ENCODE peak calls at places on chromosomes 2 and 18, in nine cellular contexts. L is endodermal cell; M is mammary epithelial cell; J is right cardiac atrium; R is GM23248; Y is fibroblast of lung; A is brain microvascular endothelial cell; T is CD8-positive, alpha-beta memory T cell; E is body of pancreas. X is an unnamed sample.

GRCh38 chr2:74459377-74460118 is 1.3 kb downstream of the WBP1 start:
- DNase-seq in Y (no peak), A (no peak), T (no peak), L (no peak), M (no peak), E (no peak), R (no peak), J (no peak), X (no peak)

GRCh38 chr2:240452471-240453256 is 17.2 kb downstream of the GPC1 start:
- DNase-seq in M (peak; percentile 39), J (peak; percentile 91), T (no peak), R (peak; percentile 61), A (no peak), Y (peak; percentile 55), L (peak; percentile 89), E (peak; percentile 84), X (no peak)

GRCh38 chr2:242064364-242065250 is 195.1 kb downstream of the RTP5 start:
- DNase-seq in R (no peak), L (peak; percentile 31), M (no peak), Y (no peak), E (no peak), A (no peak), J (no peak), T (no peak), X (no peak)

GRCh38 chr18:57980573-57981348 is 63.3 kb upstream of the NEDD4L start:
- DNase-seq in E (peak; percentile 12), L (no peak), Y (no peak), A (no peak), M (peak; percentile 52), T (no peak), R (no peak), J (no peak), X (no peak)

GRCh38 chr18:77520767-77521166 is 271.1 kb downstream of the GALR1 start:
- DNase-seq in A (no peak), J (no peak), Y (no peak), E (no peak), M (no peak), T (no peak), L (no peak), R (no peak), X (no peak)

GRCh38 chr2:15912203-15912602 is 28.1 kb upstream of the MYCN start:
- DNase-seq in M (peak; percentile 89), Y (peak; percentile 40), L (peak; percentile 28), E (peak; percentile 32), A (peak; percentile 41), R (peak; percentile 46), J (peak; percentile 79), T (no peak), X (no peak)

GRCh38 chr2:70738159-70738558 is 29.8 kb downstream of the ADD2 start:
- DNase-seq in T (no peak), J (no peak), Y (peak; percentile 15), R (no peak), E (no peak), L (no peak), M (peak; percentile 51), A (no peak), X (no peak)

GRCh38 chr18:69631281-69631680 is 230.6 kb downstream of the DOK6 start:
- DNase-seq in T (no peak), A (no peak), Y (peak; percentile 37), M (peak; percentile 1), L (no peak), E (no peak), J (no peak), R (no peak), X (no peak)

GRCh38 chr2:240503848-240504247 is 53.9 kb downstream of the ANKMY1 start:
- DNase-seq in R (no peak), T (no peak), M (no peak), J (no peak), A (no peak), E (no peak), L (peak; percentile 26), Y (no peak), X (no peak)

GRCh38 chr2:239202836-239203235 is 198.0 kb downstream of the HDAC4 start:
- DNase-seq in L (no peak), R (no peak), A (no peak), E (no peak), Y (no peak), M (no peak), T (no peak), J (no peak), X (no peak)

GRCh38 chr2:180366481-180366880 is 359.4 kb upstream of the CWC22 start:
- DNase-seq in M (no peak), Y (no peak), L (no peak), J (no peak), E (no peak), T (no peak), A (no peak), R (no peak), X (no peak)

GRCh38 chr2:85066874-85067351 is 66.3 kb upstream of the TCF7L1 start:
- DNase-seq in M (peak; percentile 40), T (peak; percentile 3), L (peak; percentile 97), R (peak; percentile 87), A (peak; percentile 80), J (peak; percentile 92), Y (peak; percentile 73), E (peak; percentile 83), X (no peak)

GRCh38 chr2:234747032-234747431 is 204.8 kb upstream of the SH3BP4 start:
- DNase-seq in R (peak; percentile 67), M (no peak), J (no peak), L (no peak), E (no peak), Y (no peak), A (no peak), T (no peak), X (no peak)

GRCh38 chr2:191479680-191480023 is 198.3 kb upstream of the NABP1 start:
- DNase-seq in E (no peak), T (no peak), L (no peak), R (no peak), J (no peak), A (no peak), M (no peak), Y (no peak), X (no peak)

GRCh38 chr18:9860682-9861081 is 25.1 kb upstream of the TXNDC2 start:
- DNase-seq in L (no peak), T (no peak), J (no peak), E (no peak), A (no peak), Y (no peak), R (no peak), M (no peak), X (no peak)

GRCh38 chr18:13318644-13319501 is 100.3 kb downstream of the LDLRAD4 start:
- DNase-seq in Y (peak; percentile 8), R (no peak), A (no peak), E (no peak), L (no peak), M (no peak), T (no peak), J (no peak), X (no peak)

GRCh38 chr2:72770879-72771461 is 54.9 kb downstream of the EXOC6B start:
- DNase-seq in Y (peak; percentile 56), A (peak; percentile 79), L (peak; percentile 74), T (peak; percentile 14), E (peak; percentile 63), J (no peak), R (peak; percentile 80), M (peak; percentile 60), X (peak; percentile 75)

GRCh38 chr2:241613018-241613780 is 23.8 kb downstream of the THAP4 start:
- DNase-seq in T (no peak), R (peak; percentile 26), A (no peak), M (no peak), L (no peak), Y (peak; percentile 36), J (peak; percentile 66), E (no peak), X (no peak)

DNA sequence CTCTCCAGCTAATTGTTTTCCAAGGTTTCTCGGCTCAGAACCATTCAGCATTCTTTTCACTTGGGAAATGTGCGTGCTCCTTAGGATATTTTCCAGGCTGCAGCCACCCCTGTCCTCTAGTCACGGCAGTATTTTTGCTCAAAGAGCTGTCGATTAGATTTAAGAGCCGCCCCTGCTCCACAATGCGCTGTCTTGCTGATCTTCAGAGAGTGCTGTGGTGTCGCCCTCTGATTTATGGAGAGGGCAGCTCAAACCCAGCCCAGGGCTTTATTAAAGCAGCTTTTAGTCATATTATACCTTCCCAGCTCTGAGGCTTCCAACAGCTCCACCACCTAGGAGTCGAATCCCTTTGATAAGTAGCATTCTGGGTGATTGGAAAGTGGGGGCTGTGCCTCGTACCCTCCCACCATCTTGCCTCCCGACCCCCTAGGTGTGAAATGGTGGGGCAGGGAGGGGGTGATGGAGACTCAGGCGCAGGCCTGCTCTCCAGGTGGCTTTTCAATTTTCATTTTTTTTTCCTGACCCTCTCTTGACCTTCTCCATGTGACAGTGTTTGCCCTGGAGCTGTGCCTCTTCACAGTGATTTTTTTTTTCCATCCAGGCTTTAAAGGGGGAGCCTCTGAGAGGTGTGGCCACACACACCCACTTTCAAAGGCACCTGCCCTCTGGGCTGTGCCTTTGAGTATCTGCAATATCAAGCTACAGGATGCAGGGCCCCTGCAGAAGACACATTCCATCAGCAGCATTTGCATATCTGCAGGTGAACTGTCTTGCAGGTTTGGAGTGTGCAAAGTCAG is 53.1 kb upstream of the NRP2 start:
- DNase-seq in L (no peak), T (no peak), E (no peak), Y (no peak), J (no peak), R (no peak), M (no peak), A (no peak), X (no peak)
- H3K4me3 ChIP-seq in L (no peak overlapping the region), T (no peak overlapping the region), E (no peak overlapping the region), Y (no peak overlapping the region), J (no peak overlapping the region), R (no peak overlapping the region), M (no peak overlapping the region), A (no peak overlapping the region), X (no peak overlapping the region)

DNA sequence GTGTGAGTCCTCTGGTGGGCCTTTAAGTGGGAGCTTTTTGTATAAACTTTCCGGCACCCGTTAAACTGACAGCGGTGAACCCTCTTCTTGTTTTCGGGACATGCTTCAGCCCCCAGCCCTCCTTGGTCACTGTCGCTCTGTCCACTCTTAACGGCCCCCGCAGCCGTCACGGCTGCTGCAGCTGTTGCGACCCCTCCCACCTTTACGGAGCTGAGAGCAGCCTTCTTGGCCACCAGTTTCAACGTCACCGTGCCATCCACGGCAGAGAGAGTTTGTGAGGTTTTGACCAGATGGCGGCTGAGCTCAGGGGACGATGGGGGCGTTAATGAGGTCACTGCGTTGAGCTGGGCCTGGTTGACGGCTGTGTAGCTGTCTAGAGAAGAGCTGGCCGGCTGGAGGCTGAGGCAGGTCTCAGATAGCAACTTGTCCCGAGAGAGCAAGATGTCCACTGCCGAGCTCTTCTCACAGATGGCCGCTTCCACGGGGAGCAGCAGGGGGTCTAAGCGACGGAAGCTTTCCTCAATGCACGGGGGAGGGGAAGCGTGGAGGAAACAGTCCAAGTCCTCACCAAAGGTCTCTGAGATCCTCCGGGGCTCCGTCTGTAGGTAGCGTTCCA is 41.9 kb downstream of the KLF7 start:
- DNase-seq in A (no peak), Y (no peak), J (no peak), M (no peak), R (no peak), L (peak; percentile 70), T (no peak), E (no peak), X (no peak)
- H3K27ac ChIP-seq in A (no peak overlapping the region), Y (no peak overlapping the region), J (no peak overlapping the region), M (no peak overlapping the region), R (no peak overlapping the region), L (peak overlapping the region; percentile 27), T (no peak overlapping the region), E (no peak overlapping the region), X (no peak overlapping the region)

GRCh38 chr2:178874529-178875240 is 67.5 kb upstream of the TTN start:
- DNase-seq in J (peak; percentile 63), T (no peak), E (peak; percentile 46), A (no peak), R (no peak), M (peak; percentile 67), Y (peak; percentile 7), L (no peak), X (no peak)
- H3K4me3 ChIP-seq in J (no peak overlapping the region), T (no peak overlapping the region), E (no peak overlapping the region), A (no peak overlapping the region), R (no peak overlapping the region), M (no peak overlapping the region), Y (no peak overlapping the region), L (no peak overlapping the region), X (no peak overlapping the region)

GRCh38 chr18:61922435-61922834 is 29.6 kb upstream of the RNF152 start:
- DNase-seq in R (peak; percentile 52), L (no peak), E (no peak), Y (peak; percentile 19), T (no peak), A (no peak), J (no peak), M (peak; percentile 59), X (no peak)
- H3K27ac ChIP-seq in R (no peak overlapping the region), L (no peak overlapping the region), E (no peak overlapping the region), Y (no peak overlapping the region), T (no peak overlapping the region), A (no peak overlapping the region), J (no peak overlapping the region), M (no peak overlapping the region), X (no peak overlapping the region)